ENCODE peak calls at places on chromosomes 7 and 10, in five cellular contexts. R is A549, W is adrenal gland, A is A673, S is coronary artery. U is an unnamed sample.

GRCh38 chr7:25098096-25099046 is 26.7 kb downstream of the CYCS start:
- DNase-seq in R (peak), W (peak), A (peak), S (no peak), U (peak)

GRCh38 chr10:62157601-62158000 is 111.0 kb downstream of the RTKN2 start:
- DNase-seq in R (no peak), W (no peak), A (no peak), S (no peak), U (no peak)

GRCh38 chr10:110353244-110354119 is 48.8 kb upstream of the SMNDC1 start:
- DNase-seq in R (peak), W (peak), A (peak), S (no peak), U (peak)

GRCh38 chr10:116627386-116627933 is 6.7 kb downstream of the PNLIPRP2 start:
- DNase-seq in R (peak), W (peak), A (no peak), S (no peak), U (no peak)

GRCh38 chr10:26881600-26882331 is 21.0 kb upstream of the ABI1 start:
- DNase-seq in R (peak), W (peak), A (peak), S (no peak), U (peak)

GRCh38 chr10:92691042-92691590 is 1.4 kb downstream of the HHEX start:
- DNase-seq in R (no peak), W (peak), A (no peak), S (no peak), U (no peak)

GRCh38 chr7:70042533-70042932 is 444.3 kb downstream of the AUTS2 start:
- DNase-seq in R (no peak), W (peak), A (peak), S (no peak), U (no peak)

GRCh38 chr7:43769791-43770465 is 11.4 kb downstream of the BLVRA start:
- DNase-seq in R (no peak), W (no peak), A (no peak), S (no peak), U (no peak)

GRCh38 chr7:41882745-41883527 is 180.0 kb upstream of the INHBA start:
- DNase-seq in R (no peak), W (no peak), A (no peak), S (no peak), U (no peak)

DNA sequence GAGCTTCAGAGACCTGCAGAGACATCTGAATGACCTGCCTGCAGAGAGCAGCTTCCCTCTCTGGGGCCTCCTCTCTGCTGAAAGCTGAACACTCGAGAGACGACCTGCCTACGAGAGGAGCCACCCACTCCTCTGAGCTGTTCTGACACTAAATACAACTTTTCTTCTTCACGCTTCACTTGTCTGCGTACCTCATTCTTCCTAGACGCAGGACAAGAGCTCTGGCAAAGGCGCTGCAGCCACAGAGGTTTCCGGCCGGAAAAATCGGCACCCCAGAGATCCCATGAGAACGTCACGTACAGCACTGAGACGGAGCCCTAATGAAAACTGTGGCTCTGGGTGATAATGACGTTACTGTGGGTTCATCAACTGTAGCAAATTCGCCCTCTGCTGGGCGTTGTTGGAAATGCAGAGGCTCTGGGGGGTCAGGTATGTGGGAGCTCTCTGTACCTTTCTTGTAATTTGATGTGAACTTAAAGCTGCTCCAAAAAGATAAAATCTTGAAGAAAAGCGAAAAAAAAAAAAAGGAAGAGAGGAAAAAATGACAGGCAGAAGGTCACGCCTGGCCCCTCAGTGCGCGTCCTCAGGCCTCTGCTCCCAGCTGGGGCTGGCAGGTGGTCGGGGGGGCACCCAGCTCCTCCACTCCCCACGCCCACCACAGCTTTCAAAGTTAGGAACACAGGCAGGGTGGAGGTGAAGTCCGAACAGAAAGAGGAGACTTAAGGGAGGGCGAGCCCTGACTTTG is 120.7 kb downstream of the DYNC2I1 start:
- DNase-seq in R (peak), W (peak), A (peak), S (peak), U (peak)
- H3K4me3 ChIP-seq in R (peak), W (no peak), A (peak), S (peak), U (no peak)

DNA sequence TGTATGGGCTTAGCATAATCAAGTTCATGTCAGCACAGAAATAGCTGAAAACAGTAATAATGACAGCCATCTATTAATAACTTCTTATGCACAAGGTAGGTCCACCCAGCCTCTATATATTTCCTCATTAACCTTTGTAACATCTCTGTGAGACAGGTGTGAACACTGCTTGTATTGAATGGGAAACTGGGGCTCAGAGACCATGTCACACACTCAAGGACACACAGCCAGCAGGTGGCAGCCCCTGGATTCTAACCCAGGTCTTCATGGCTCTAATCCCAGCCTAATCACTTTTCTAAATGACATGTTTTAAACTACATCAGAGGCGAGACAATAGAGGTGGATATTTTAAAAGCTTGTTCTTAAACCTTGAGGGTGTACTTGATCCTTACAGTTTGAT is 591.4 kb downstream of the PARD3 start:
- DNase-seq in R (no peak), W (no peak), A (no peak), S (no peak), U (no peak)
- TF ChIP-seq CTCF in R (peak), W (no peak), A (peak), S (no peak), U (no peak)

GRCh38 chr7:123752534-123752933 is 3.7 kb upstream of the WASL start:
- DNase-seq in R (no peak), W (no peak), A (no peak), S (no peak), U (no peak)
- H3K4me3 ChIP-seq in R (no peak), W (no peak), A (no peak), S (no peak), U (no peak)

GRCh38 chr7:50330701-50331100 is 26.2 kb downstream of the IKZF1 start:
- DNase-seq in R (no peak), W (no peak), A (no peak), S (no peak), U (no peak)

GRCh38 chr7:50324113-50324512 is 19.6 kb downstream of the IKZF1 start:
- DNase-seq in R (no peak), W (no peak), A (no peak), S (no peak), U (no peak)

GRCh38 chr7:50330254-50330653 is 25.7 kb downstream of the IKZF1 start:
- DNase-seq in R (no peak), W (no peak), A (no peak), S (no peak), U (no peak)

GRCh38 chr7:50329775-50330174 is 25.3 kb downstream of the IKZF1 start:
- DNase-seq in R (no peak), W (no peak), A (no peak), S (no peak), U (no peak)

DNA sequence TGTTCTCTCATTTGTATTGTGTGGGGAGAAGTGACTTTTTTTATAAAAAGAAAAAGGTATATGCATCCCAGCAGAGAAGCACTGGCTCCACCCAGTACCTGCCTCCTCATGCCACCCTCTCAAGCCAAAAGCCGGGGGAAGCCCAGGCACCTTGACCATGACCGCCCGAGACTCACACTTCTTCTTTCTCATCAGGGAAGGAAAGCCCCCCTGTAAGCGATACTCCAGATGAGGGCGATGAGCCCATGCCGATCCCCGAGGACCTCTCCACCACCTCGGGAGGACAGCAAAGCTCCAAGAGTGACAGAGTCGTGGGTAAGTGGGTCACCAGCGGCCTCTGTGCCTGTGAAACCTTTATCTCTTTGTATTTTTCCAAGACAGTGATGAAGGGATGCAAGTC is 22.9 kb downstream of the IKZF1 start:
- DNase-seq in R (no peak), W (no peak), A (no peak), S (no peak), U (no peak)
- TF ChIP-seq CTCF in R (no peak), W (no peak), A (no peak), S (no peak), U (no peak)

DNA sequence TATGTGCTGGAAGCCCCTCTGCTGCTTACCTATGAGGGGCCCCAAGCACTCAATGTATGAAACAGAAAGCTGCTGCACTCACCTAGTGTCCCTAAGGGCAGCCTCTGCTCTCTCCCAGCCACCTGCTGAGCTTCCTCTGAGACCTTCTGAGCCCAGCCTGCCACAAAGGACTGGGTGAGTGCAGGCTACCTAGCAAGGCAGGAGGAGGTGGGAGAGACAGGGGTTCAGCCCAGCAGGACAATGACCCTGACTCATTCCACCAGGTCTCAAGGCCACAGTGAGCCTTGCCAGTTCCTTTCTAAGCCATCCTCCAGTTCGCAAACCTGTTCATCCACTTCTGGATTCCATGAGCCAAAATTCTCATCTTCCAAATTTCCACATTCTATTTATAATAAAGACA is 16.3 kb downstream of the VOPP1 start:
- DNase-seq in R (no peak), W (no peak), A (no peak), S (no peak), U (no peak)
- H3K4me3 ChIP-seq in R (no peak), W (no peak), A (no peak), S (no peak), U (no peak)

DNA sequence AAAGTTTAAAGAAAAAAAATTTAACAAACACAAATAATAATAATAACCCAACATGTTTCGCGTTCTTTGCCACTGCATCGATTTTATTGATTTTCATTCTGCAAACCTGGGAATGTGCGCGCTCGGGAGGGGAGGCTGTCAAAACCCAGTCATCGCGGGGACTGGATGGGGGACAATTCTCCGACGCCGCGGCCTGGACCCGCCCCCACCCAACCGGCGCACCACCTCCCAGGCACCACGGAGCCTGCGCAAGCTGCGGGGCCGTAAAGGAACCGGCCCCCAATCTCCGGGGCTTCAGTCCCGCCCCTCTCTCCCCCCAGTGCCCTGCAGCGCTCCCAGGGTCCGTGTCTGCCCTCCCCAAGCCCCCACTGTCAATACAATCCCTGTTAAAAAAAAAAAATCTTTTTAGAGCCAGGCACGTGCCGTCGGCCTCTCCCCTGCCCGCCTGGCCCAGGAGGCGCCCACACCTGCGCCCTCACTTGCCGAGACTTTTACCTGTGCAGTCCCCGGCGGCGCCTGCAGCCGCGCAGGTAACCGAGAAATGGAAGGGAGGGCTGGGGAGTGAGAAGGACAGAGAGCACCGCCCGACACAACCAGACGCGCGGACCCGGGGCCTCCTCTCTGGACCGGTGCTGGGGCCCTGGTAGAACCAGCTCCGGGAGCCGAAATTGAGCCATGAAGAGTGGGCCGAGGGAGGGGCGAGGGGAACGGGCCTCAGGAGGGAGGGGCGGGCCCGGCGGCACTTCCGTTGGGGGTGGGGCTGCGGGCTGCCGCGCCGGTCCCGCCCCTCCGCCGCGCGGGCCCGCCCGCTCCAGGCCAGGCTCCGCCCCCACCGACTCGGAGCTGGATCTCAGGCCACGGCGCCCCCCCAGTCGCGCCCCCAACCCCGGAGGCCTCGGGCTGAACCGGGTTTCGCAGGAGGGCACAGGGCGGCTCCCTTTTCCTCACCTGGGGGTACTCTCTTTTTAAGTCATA is 7.6 kb upstream of the ZNF503 start:
- DNase-seq in R (peak), W (peak), A (no peak), S (no peak), U (no peak)
- TF ChIP-seq CTCF in R (peak), W (no peak), A (no peak), S (no peak), U (no peak)